ENCODE peak calls at places on chromosomes 11 and 22, in seven cellular contexts. U is NCI-H774; V is GM12864; X is stimulated activated CD4-positive, alpha-beta T cell treated with anti-CD3 and anti-CD28 coated beads, TNF-alpha, amount 100 ng/mL, for 48 hours; T is body of pancreas; A is stimulated activated CD8-positive, alpha-beta memory T cell treated with anti-CD3 and anti-CD28 coated beads, Interleukin-4, amount 100 ng/mL, for 1 hour; F is left lobe of liver. E is an unnamed sample.

GRCh38 chr11:113668255-113668654 is 37.9 kb downstream of the TMPRSS5 start:
- DNase-seq in U (no peak), V (no peak), X (no peak), T (no peak), A (no peak), F (no peak), E (peak)

GRCh38 chr22:35328472-35328885 is 28.8 kb downstream of the TOM1 start:
- DNase-seq in U (no peak), V (no peak), X (no peak), T (peak), A (no peak), F (peak), E (no peak)

GRCh38 chr11:125348141-125348651 is 147.9 kb downstream of the FEZ1 start:
- DNase-seq in U (no peak), V (no peak), X (no peak), T (no peak), A (no peak), F (no peak), E (no peak)

GRCh38 chr11:103733889-103734288 is 302.6 kb upstream of the DDI1 start:
- DNase-seq in U (no peak), V (no peak), X (no peak), T (no peak), A (no peak), F (no peak), E (no peak)

GRCh38 chr22:49382451-49382735 is 445.3 kb downstream of the BRD1 start:
- DNase-seq in U (no peak), V (no peak), X (no peak), T (no peak), A (no peak), F (peak), E (no peak)

GRCh38 chr11:112744041-112744440 is 217.2 kb upstream of the NCAM1 start:
- DNase-seq in U (peak), V (no peak), X (no peak), T (no peak), A (no peak), F (no peak), E (no peak)

GRCh38 chr22:49116486-49116885 is 711.2 kb downstream of the BRD1 start:
- DNase-seq in U (no peak), V (no peak), X (no peak), T (no peak), A (no peak), F (no peak), E (no peak)

GRCh38 chr22:43825651-43826050 is 13.5 kb upstream of the EFCAB6 start:
- DNase-seq in U (no peak), V (no peak), X (no peak), T (no peak), A (no peak), F (no peak), E (no peak)

GRCh38 chr22:38452373-38453064 is 2.5 kb downstream of the KCNJ4 start:
- DNase-seq in U (no peak), V (no peak), X (no peak), T (peak), A (no peak), F (no peak), E (no peak)

GRCh38 chr11:13315517-13316432 is 38.2 kb downstream of the BMAL1 start:
- DNase-seq in U (no peak), V (no peak), X (no peak), T (no peak), A (no peak), F (peak), E (no peak)

GRCh38 chr11:69808708-69809107 is 10.5 kb downstream of the FGF3 start:
- DNase-seq in U (no peak), V (no peak), X (no peak), T (no peak), A (no peak), F (no peak), E (peak)

GRCh38 chr11:77346906-77347603 is 45.6 kb upstream of the GDPD4 start:
- DNase-seq in U (no peak), V (no peak), X (no peak), T (no peak), A (no peak), F (no peak), E (peak)

GRCh38 chr22:28015676-28016601 is 96.9 kb upstream of the PITPNB start:
- DNase-seq in U (no peak), V (no peak), X (no peak), T (peak), A (no peak), F (peak), E (no peak)

GRCh38 chr22:46329616-46330015 is 5.9 kb upstream of the TRMU start:
- DNase-seq in U (no peak), V (no peak), X (no peak), T (no peak), A (no peak), F (no peak), E (no peak)

GRCh38 chr22:43005106-43005505 is 9.8 kb downstream of the PACSIN2 start:
- DNase-seq in U (no peak), V (no peak), X (no peak), T (no peak), A (no peak), F (no peak), E (no peak)

GRCh38 chr22:46171940-46172339 is 21.6 kb downstream of the PPARA start:
- DNase-seq in U (no peak), V (no peak), X (no peak), T (peak), A (no peak), F (no peak), E (peak)

GRCh38 chr11:86066606-86067229 is 2.2 kb downstream of the PICALM start:
- DNase-seq in U (no peak), V (no peak), X (no peak), T (no peak), A (no peak), F (no peak), E (no peak)

GRCh38 chr11:71428861-71429435 is 19.2 kb downstream of the DHCR7 start:
- DNase-seq in U (no peak), V (no peak), X (no peak), T (no peak), A (no peak), F (peak), E (no peak)

GRCh38 chr11:61637287-61637686 is 42.9 kb upstream of the DAGLA start:
- DNase-seq in U (no peak), V (no peak), X (no peak), T (no peak), A (no peak), F (no peak), E (no peak)

GRCh38 chr11:15624701-15625100 is 510.0 kb downstream of the INSC start:
- DNase-seq in U (no peak), V (no peak), X (no peak), T (no peak), A (no peak), F (no peak), E (no peak)

GRCh38 chr11:65014146-65014960 is at the start of gene ARL2:
- DNase-seq in U (peak), V (no peak), X (no peak), T (no peak), A (no peak), F (no peak), E (peak)

GRCh38 chr11:130448416-130449068 is at the start of gene ADAMTS15:
- DNase-seq in U (peak), V (no peak), X (no peak), T (peak), A (no peak), F (no peak), E (peak)

GRCh38 chr11:58628446-58628845 is 6.0 kb downstream of the CNTF start:
- DNase-seq in U (no peak), V (no peak), X (no peak), T (peak), A (no peak), F (no peak), E (peak)

GRCh38 chr11:71381781-71382505 is 66.2 kb downstream of the DHCR7 start:
- DNase-seq in U (no peak), V (no peak), X (no peak), T (no peak), A (no peak), F (no peak), E (no peak)

GRCh38 chr11:82732734-82733443 is 775 bp downstream of the FAM181B start:
- DNase-seq in U (peak), V (no peak), X (no peak), T (peak), A (no peak), F (no peak), E (no peak)

GRCh38 chr11:35886759-35887158 is 57.1 kb upstream of the LDLRAD3 start:
- DNase-seq in U (no peak), V (no peak), X (no peak), T (no peak), A (no peak), F (no peak), E (no peak)

E was measured in iris pigment epithelial cell.